ENCODE peak calls at places on chromosome 21, in four cellular contexts. V is spleen, G is K562, O is NB4. J is an unnamed sample.

GRCh38 chr21:35348686-35349085 is 299.6 kb upstream of the RUNX1 start:
- DNase-seq in O (no peak), G (no peak), V (no peak), J (no peak)

GRCh38 chr21:26433386-26433785 is 139.7 kb downstream of the CYYR1 start:
- DNase-seq in G (no peak), V (no peak), O (no peak), J (no peak)

GRCh38 chr21:43645987-43646386 is 13.3 kb downstream of the HSF2BP start:
- DNase-seq in O (no peak), V (no peak), G (no peak), J (no peak)

GRCh38 chr21:34971656-34972055 is 77.4 kb downstream of the RUNX1 start:
- DNase-seq in G (no peak), O (peak; percentile 34), V (no peak), J (no peak)

GRCh38 chr21:33937931-33938339 is 22.3 kb upstream of the ATP5PO start:
- DNase-seq in V (no peak), O (peak; percentile 30), G (no peak), J (no peak)

GRCh38 chr21:35505067-35505466 is 456.0 kb upstream of the RUNX1 start:
- DNase-seq in G (no peak), V (no peak), O (no peak), J (no peak)

GRCh38 chr21:45539046-45539795 is 3.0 kb downstream of the SLC19A1 start:
- DNase-seq in V (peak; percentile 75), O (no peak), G (no peak), J (no peak)

GRCh38 chr21:30329203-30329868 is 8.2 kb downstream of the KRTAP27-1 start:
- DNase-seq in V (no peak), G (no peak), O (no peak), J (no peak)

GRCh38 chr21:37520801-37521200 is 154.2 kb downstream of the DYRK1A start:
- DNase-seq in O (no peak), G (no peak), V (no peak), J (no peak)

GRCh38 chr21:37514038-37514665 is 147.6 kb downstream of the DYRK1A start:
- DNase-seq in V (no peak), G (no peak), O (no peak), J (peak; percentile 23)

GRCh38 chr21:37513383-37513782 is 146.8 kb downstream of the DYRK1A start:
- DNase-seq in G (no peak), V (no peak), O (peak; percentile 12), J (no peak)

GRCh38 chr21:37521658-37522057 is 155.1 kb downstream of the DYRK1A start:
- DNase-seq in O (no peak), V (no peak), G (no peak), J (no peak)

DNA sequence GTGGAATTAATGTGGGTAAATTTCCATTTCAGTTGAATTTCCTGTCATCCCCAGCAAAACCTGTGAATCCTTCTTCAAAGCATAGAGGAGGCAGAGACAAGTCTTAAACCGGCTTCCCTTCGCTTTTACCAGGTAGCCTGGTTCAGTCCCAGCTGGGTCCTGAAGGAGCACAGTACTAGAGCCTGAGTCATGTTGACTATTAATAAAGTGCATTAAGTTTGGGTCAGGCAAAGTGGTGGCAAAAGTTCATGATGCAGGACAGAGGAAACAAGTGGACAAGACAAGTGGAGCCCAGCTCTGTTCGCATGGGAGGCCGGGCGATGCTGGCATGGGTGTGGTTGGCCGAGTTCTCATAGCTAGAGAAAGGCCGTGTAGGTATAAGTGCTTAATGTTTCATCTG is 150.4 kb downstream of the DYRK1A start:
- DNase-seq in O (no peak), G (no peak), V (no peak), J (no peak)
- TF ChIP-seq POLR2A in O (no peak), G (no peak), V (no peak), J (no peak)

GRCh38 chr21:36544545-36544944 is 64.6 kb upstream of the CLDN14 start:
- DNase-seq in G (no peak), O (no peak), V (no peak), J (no peak)
- TF ChIP-seq POLR2A in G (no peak), O (no peak), V (no peak), J (no peak)

DNA sequence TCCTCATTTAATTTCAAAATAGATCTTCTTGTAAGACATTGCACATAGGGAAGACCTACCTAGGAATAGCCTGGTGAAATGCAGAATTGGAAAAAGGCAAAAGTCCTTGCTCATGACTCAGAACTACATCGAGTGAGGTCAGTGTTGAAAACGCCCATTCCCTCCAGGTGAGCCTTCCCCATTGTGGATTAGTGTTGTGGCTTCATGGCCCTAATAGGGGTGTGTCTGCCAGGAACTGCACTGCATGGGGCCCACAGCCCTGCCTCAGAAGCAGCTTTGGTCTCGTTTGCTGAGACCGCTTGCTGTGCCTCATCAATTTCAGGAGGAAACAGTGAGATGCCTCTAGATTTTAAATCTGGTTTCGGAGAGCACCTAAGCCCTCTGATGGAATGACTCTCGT is 17.0 kb downstream of the TFF3 start:
- DNase-seq in O (no peak), V (no peak), G (no peak), J (no peak)
- TF ChIP-seq POLR2A in O (no peak), V (no peak), G (no peak), J (no peak)

DNA sequence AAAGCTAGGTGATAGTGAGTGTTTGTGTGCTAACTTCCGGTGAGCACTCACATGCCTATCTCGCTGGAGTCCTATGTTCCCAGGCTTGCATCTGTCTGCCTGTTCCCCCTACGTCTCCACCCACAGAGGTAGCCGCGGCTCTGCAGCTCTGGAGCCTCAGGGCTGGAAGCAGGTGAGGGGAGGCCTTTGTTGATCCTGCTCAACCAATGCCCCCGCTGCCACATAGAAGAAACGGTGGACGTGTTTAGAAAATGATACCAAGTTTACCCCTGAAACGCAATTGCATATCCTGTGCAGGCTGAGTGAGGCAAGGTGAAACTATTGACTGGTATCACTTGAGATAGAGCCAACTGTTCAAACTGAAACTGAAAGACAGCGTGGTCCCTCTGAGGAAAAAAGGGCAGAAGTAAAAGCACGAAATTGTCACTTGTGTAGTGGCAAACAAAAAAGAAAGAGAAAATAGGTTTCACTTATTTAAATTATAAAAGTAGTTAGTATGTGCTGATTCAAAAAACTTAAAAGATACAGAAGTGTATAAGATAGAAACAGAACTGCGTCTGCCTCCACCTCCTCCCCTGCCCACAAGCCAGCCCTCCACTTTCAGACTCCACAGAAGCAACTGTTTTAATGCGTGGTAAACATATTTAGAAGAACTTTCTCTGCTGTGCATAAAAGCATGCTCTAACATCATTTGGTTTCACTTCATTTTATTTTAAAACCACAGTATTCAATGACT is 38.6 kb upstream of the ETS2 start:
- DNase-seq in G (no peak), V (peak; percentile 89), O (no peak), J (no peak)
- TF ChIP-seq POLR2A in G (no peak), V (no peak), O (no peak), J (no peak)

GRCh38 chr21:32278068-32278467 is 781 bp downstream of the MIS18A start:
- DNase-seq in G (peak; percentile 36), V (no peak), O (peak; percentile 62), J (peak; percentile 38)
- TF ChIP-seq POLR2A in G (no peak), V (no peak), O (no peak), J (no peak)

GRCh38 chr21:16073571-16073970 is 343.8 kb downstream of the USP25 start:
- DNase-seq in V (no peak), G (no peak), O (no peak), J (no peak)
- TF ChIP-seq POLR2A in V (no peak), G (no peak), O (no peak), J (no peak)

DNA sequence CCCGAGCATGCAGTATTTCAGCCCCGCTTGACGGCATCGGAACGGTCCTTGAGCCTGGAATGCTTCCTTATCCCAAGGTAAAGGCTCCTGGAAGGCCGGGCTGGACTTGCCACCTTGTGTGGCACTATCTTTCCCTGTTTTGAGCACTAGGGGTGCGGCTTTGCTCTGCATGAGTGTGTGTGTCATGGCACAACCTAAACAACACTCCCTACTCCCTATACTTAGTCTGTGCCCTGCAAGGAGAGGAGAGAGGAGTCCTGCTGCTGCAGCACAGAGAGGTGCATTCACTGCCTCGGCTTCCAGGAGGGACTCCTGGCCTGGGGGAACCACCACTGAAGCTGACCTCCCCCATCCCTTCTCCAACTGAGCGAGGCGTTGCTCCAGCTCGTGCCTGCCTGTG is 60.4 kb upstream of the BACE2 start:
- DNase-seq in O (no peak), G (no peak), V (no peak), J (no peak)
- TF ChIP-seq POLR2A in O (no peak), G (no peak), V (no peak), J (no peak)

DNA sequence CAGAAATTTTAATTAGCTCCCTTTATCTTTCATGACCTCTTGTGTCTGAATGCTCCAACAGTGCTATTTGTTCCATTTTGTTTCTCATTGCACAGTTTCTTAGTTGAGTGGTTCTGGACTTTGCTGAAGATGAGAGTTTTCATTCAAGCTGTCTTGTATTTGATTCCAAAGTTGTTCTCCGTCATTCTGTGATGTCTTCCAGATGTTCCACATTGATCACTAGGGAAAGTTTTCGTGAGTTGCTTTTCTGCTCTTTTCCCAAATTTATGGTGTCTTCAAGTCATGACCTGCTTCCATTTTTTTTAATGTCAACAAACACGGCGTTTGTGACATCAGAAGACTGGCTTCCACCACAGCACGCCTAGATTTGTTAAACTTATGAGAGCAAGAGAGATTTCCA is 575.5 kb downstream of the MRPL39 start:
- DNase-seq in O (no peak), G (no peak), V (no peak), J (no peak)
- TF ChIP-seq POLR2A in O (no peak), G (no peak), V (no peak), J (no peak)

GRCh38 chr21:41361786-41362604 is at the start of gene MX2:
- DNase-seq in V (peak; percentile 91), G (no peak), O (peak; percentile 87), J (no peak)
- TF ChIP-seq POLR2A in V (no peak), G (no peak), O (no peak), J (no peak)